ENCODE peak calls at places on chromosomes 12 and 14, in ten cellular contexts. X, D, J, Y, R, O, N, K, T and G are unnamed samples. For H3K4me1, the result is how much of the 10 kb centered on the place peaks cover.

GRCh38 chr14:36227344-36227743 is 50.8 kb upstream of the PTCSC3 start:
- DNase-seq in N (no peak), Y (no peak), O (no peak), T (no peak), K (no peak), D (no peak), R (no peak), X (no peak), J (no peak), G (no peak)

GRCh38 chr14:57583396-57583795 is 89.7 kb upstream of the CCDC198 start:
- DNase-seq in J (no peak), R (peak), D (no peak), X (no peak), K (no peak), O (no peak), N (no peak), T (no peak), Y (no peak), G (no peak)

GRCh38 chr14:55306938-55307589 is 35.8 kb downstream of the FBXO34 start:
- DNase-seq in O (no peak), R (peak), D (peak), T (no peak), K (no peak), N (no peak), X (no peak), Y (no peak), J (no peak), G (no peak)

GRCh38 chr12:11869901-11870300 is 200.8 kb upstream of the BCL2L14 start:
- DNase-seq in J (no peak), D (no peak), N (no peak), X (no peak), T (no peak), Y (no peak), O (no peak), K (no peak), R (no peak), G (no peak)

GRCh38 chr12:124520258-124520657 is 47.2 kb downstream of the NCOR2 start:
- DNase-seq in R (no peak), J (no peak), K (peak), N (peak), Y (peak), O (no peak), D (peak), X (no peak), T (no peak), G (peak)

GRCh38 chr12:58502236-58502635 is 418.1 kb downstream of the LRIG3 start:
- DNase-seq in N (no peak), K (no peak), O (no peak), J (no peak), Y (no peak), T (no peak), R (no peak), X (no peak), D (peak), G (no peak)

GRCh38 chr12:47885012-47885501 is 19.7 kb downstream of the VDR start:
- DNase-seq in X (no peak), R (no peak), K (no peak), T (peak), D (no peak), N (no peak), O (no peak), J (no peak), Y (no peak), G (no peak)

GRCh38 chr14:99636487-99636886 is 8.4 kb upstream of the HHIPL1 start:
- DNase-seq in T (no peak), J (no peak), Y (no peak), O (no peak), X (no peak), K (no peak), N (no peak), D (no peak), R (no peak), G (no peak)

GRCh38 chr14:68295316-68295816 is 475.8 kb downstream of the RAD51B start:
- DNase-seq in R (no peak), Y (peak), O (no peak), D (no peak), T (peak), J (peak), X (no peak), K (no peak), N (peak), G (no peak)

GRCh38 chr12:1171657-1172056 is 180.6 kb downstream of the ERC1 start:
- DNase-seq in D (peak), J (no peak), Y (no peak), X (no peak), T (peak), K (no peak), N (no peak), O (no peak), R (no peak), G (no peak)

GRCh38 chr12:62919827-62920226 is 15.1 kb downstream of the PPM1H start:
- DNase-seq in O (no peak), J (no peak), N (no peak), X (no peak), D (peak), R (no peak), Y (no peak), T (no peak), K (peak), G (no peak)

GRCh38 chr12:48827026-48827425 is 8.7 kb downstream of the CACNB3 start:
- DNase-seq in J (no peak), X (no peak), K (no peak), Y (no peak), T (no peak), D (no peak), O (no peak), N (no peak), R (no peak), G (no peak)

GRCh38 chr14:21846227-21846885 is 172.7 kb upstream of the OR4E1 start:
- DNase-seq in D (peak), K (peak), N (peak), R (peak), O (no peak), J (no peak), X (no peak), Y (peak), T (peak), G (no peak)

GRCh38 chr14:61577506-61577931 is 117.8 kb upstream of the HIF1A start:
- DNase-seq in X (no peak), K (no peak), J (no peak), T (no peak), R (no peak), N (no peak), Y (no peak), O (no peak), D (no peak), G (no peak)

GRCh38 chr12:58877243-58877743 is 43.0 kb downstream of the LRIG3 start:
- DNase-seq in K (peak), D (no peak), R (no peak), Y (no peak), X (no peak), N (peak), J (no peak), T (no peak), O (no peak), G (no peak)

GRCh38 chr14:53355581-53356112 is 202.5 kb upstream of the DDHD1 start:
- DNase-seq in Y (no peak), T (no peak), O (peak), N (no peak), X (no peak), D (peak), R (peak), J (peak), K (no peak), G (no peak)

GRCh38 chr12:66241061-66242043 is 52.3 kb downstream of the IRAK3 start:
- DNase-seq in R (no peak), O (no peak), T (no peak), N (no peak), K (no peak), Y (no peak), J (no peak), X (no peak), D (no peak), G (no peak)

GRCh38 chr14:39781466-39781865 is 349.2 kb upstream of the FBXO33 start:
- DNase-seq in O (no peak), N (no peak), X (no peak), K (no peak), D (no peak), T (no peak), R (no peak), Y (no peak), J (no peak), G (no peak)

GRCh38 chr14:71659165-71659564 is 273.1 kb upstream of the RGS6 start:
- DNase-seq in X (no peak), D (peak), Y (no peak), R (no peak), O (no peak), T (no peak), N (peak), K (no peak), J (no peak), G (no peak)

GRCh38 chr14:52325126-52325525 is 11.0 kb downstream of the PTGER2 start:
- DNase-seq in T (no peak), J (no peak), N (no peak), D (no peak), K (no peak), X (no peak), Y (no peak), O (no peak), R (no peak), G (no peak)

GRCh38 chr12:53623526-53623925 is 2.7 kb downstream of the ATF7 start:
- DNase-seq in O (no peak), X (no peak), Y (no peak), T (peak), K (no peak), D (peak), N (no peak), J (no peak), R (no peak), G (no peak)

GRCh38 chr14:77369280-77369679 is 7.6 kb downstream of the TMED8 start:
- DNase-seq in N (no peak), Y (no peak), O (no peak), K (no peak), X (no peak), J (no peak), R (no peak), T (no peak), D (no peak), G (no peak)

GRCh38 chr12:82326905-82327503 is 31.2 kb downstream of the CCDC59 start:
- DNase-seq in X (no peak), N (peak), D (peak), Y (no peak), O (no peak), R (peak), T (peak), J (peak), K (no peak), G (no peak)

GRCh38 chr14:25887251-25887908 is 710.5 kb downstream of the NOVA1 start:
- DNase-seq in O (no peak), J (no peak), Y (no peak), T (no peak), N (no peak), D (peak), K (no peak), X (no peak), R (no peak), G (no peak)

GRCh38 chr14:78005325-78005724 is 164.8 kb upstream of the NRXN3 start:
- DNase-seq in K (no peak), R (no peak), Y (no peak), O (no peak), J (peak), N (no peak), D (no peak), T (peak), X (no peak), G (no peak)

GRCh38 chr12:49616533-49617219 is 6.7 kb upstream of the PRPF40B start:
- DNase-seq in N (no peak), D (no peak), R (no peak), X (no peak), T (no peak), K (no peak), Y (no peak), J (no peak), O (no peak), G (no peak)

GRCh38 chr14:95763875-95764274 is 50.0 kb upstream of the TCL1A start:
- DNase-seq in K (no peak), R (no peak), X (no peak), O (no peak), T (no peak), D (no peak), J (no peak), N (no peak), Y (no peak), G (no peak)

GRCh38 chr12:113965951-113966797 is at the start of gene RBM19:
- DNase-seq in Y (peak), K (peak), R (peak), X (peak), N (peak), T (peak), O (peak), D (peak), J (peak), G (peak)
- TF ChIP-seq POLR2AphosphoS5 in Y (peak), K (peak), R (peak), X (peak), N (peak), T (peak), O (peak), D (peak), J (peak), G (no peak)

GRCh38 chr12:116245189-116245588 is 32.3 kb downstream of the MED13L start:
- DNase-seq in O (no peak), T (no peak), Y (no peak), D (no peak), K (no peak), J (no peak), N (no peak), R (no peak), X (no peak), G (no peak)

GRCh38 chr12:116248433-116248832 is 29.1 kb downstream of the MED13L start:
- DNase-seq in X (no peak), T (no peak), R (no peak), K (no peak), D (no peak), Y (no peak), J (no peak), N (no peak), O (no peak), G (no peak)

GRCh38 chr12:116248930-116249329 is 28.6 kb downstream of the MED13L start:
- DNase-seq in Y (no peak), K (no peak), O (no peak), N (no peak), R (no peak), D (no peak), T (no peak), J (no peak), X (no peak), G (no peak)

GRCh38 chr12:116246490-116247179 is 30.9 kb downstream of the MED13L start:
- DNase-seq in D (no peak), O (no peak), Y (no peak), T (no peak), R (peak), K (no peak), J (no peak), N (no peak), X (no peak), G (no peak)

GRCh38 chr12:116247377-116247776 is 30.1 kb downstream of the MED13L start:
- DNase-seq in Y (no peak), K (no peak), X (no peak), O (no peak), J (no peak), D (no peak), T (no peak), N (no peak), R (no peak), G (no peak)
- H3K4me1 ChIP-seq in Y (under half), K (half or more), X (under half), O (under half), J (under half), D (under half), T (under half), N (under half), R (half or more), G (under half)

GRCh38 chr14:73753887-73754880 is 40.0 kb upstream of the PNMA1 start:
- DNase-seq in N (no peak), T (no peak), D (peak), O (no peak), X (no peak), K (no peak), R (no peak), J (no peak), Y (peak), G (no peak)

GRCh38 chr14:73750161-73750901 is 36.1 kb upstream of the PNMA1 start:
- DNase-seq in K (peak), X (no peak), D (no peak), T (no peak), J (no peak), R (no peak), N (no peak), Y (no peak), O (no peak), G (no peak)

GRCh38 chr14:73751157-73751691 is 37.0 kb upstream of the PNMA1 start:
- DNase-seq in O (no peak), X (no peak), T (no peak), R (no peak), N (no peak), J (no peak), D (no peak), Y (peak), K (no peak), G (no peak)

GRCh38 chr14:73753043-73753886 is 39.1 kb upstream of the PNMA1 start:
- DNase-seq in N (peak), R (no peak), K (peak), O (no peak), J (no peak), Y (peak), T (peak), D (peak), X (peak), G (no peak)

GRCh38 chr14:73752297-73752992 is 38.3 kb upstream of the PNMA1 start:
- DNase-seq in K (peak), X (no peak), Y (peak), J (no peak), T (no peak), D (peak), R (peak), N (no peak), O (no peak), G (peak)
- TF ChIP-seq POLR2AphosphoS5 in K (no peak), X (no peak), Y (peak), J (no peak), T (no peak), D (peak), R (no peak), N (no peak), O (no peak), G (peak)

GRCh38 chr14:74664717-74665116 is 48.2 kb downstream of the AREL1 start:
- DNase-seq in Y (no peak), T (no peak), X (no peak), R (no peak), O (no peak), D (no peak), K (no peak), J (no peak), N (no peak), G (no peak)
- H3K4me1 ChIP-seq in Y (under half), T (under half), X (under half), R (under half), O (under half), D (under half), K (under half), J (under half), N (under half), G (under half)

GRCh38 chr12:51265024-51265423 is 5.2 kb downstream of the SMAGP start:
- DNase-seq in O (no peak), D (no peak), Y (no peak), J (no peak), R (no peak), X (no peak), K (no peak), T (no peak), N (no peak), G (no peak)

GRCh38 chr12:51269174-51270066 is 795 bp downstream of the SMAGP start:
- DNase-seq in D (peak), K (peak), T (peak), R (peak), O (peak), Y (peak), J (no peak), X (peak), N (peak), G (no peak)

GRCh38 chr12:51263341-51263740 is 6.9 kb downstream of the SMAGP start:
- DNase-seq in J (no peak), K (no peak), T (no peak), D (no peak), Y (no peak), R (no peak), N (no peak), O (no peak), X (peak), G (no peak)

GRCh38 chr12:51262758-51263177 is 7.4 kb downstream of the SMAGP start:
- DNase-seq in K (peak), O (no peak), N (no peak), R (peak), X (peak), Y (peak), T (peak), D (peak), J (peak), G (no peak)

DNA sequence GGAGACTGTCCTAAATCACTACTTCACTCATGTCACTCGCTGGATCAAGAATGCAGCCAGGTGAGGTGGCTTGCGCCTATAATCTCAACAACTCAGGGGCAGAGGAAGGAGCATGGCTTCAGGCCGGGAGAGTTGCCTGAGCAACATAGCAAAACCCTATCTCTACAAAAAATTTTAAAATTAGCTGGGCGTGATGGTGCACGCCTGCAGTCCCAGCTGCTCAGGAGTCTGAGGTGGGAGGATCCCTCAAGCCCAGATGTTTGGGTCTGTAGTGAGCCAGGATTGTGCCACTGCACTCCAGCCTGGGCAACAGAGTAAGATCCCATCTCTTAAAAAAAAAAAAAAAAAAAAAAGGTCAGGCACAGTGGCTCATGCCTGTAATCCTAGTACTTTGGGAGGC is 5.9 kb downstream of the SMAGP start:
- DNase-seq in Y (no peak), X (peak), D (no peak), J (no peak), T (no peak), O (no peak), N (no peak), K (no peak), R (no peak), G (no peak)
- TF ChIP-seq POLR2AphosphoS5 in Y (no peak), X (no peak), D (no peak), J (no peak), T (no peak), O (no peak), N (no peak), K (no peak), R (no peak), G (no peak)

DNA sequence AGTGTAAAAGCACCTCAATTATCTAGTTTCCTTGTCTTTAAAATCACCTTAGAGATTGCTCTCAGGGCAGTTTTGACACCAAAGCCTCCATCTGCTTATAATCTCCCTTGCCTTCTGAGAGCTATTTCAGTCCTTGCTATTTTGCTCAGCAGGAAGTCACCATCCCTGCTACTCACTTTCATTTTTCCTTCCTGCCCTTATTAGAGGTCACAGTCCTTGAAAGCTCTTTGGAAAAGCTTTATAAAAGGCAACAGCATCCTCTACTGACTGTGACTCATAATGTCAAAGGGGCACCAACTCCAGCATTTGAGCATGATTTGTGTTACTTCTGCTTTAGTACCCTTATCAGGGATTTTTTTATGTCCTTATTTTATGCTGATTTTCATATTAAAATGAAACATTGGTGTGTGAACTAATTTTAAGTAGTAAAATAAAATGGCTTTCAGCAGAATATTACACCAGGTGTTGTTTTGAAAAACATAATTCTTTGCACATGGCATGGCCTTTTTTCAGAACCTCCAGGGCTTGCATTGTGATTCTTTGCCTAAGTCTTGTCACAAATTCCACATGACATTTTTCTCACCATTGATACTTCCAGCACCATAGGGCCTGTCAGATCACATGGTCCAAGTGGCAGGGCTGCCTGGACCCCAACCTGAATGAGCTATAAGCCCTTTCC is 213.0 kb downstream of the ADAMTS20 start:
- DNase-seq in D (peak), R (peak), T (peak), K (no peak), J (peak), X (no peak), O (peak), Y (no peak), N (peak), G (no peak)
- H3K4me1 ChIP-seq in D (under half), R (under half), T (under half), K (under half), J (under half), X (under half), O (under half), Y (under half), N (under half), G (under half)

GRCh38 chr12:91490667-91491309 is 308.2 kb upstream of the DCN start:
- DNase-seq in J (no peak), D (no peak), O (no peak), N (no peak), R (no peak), T (no peak), X (no peak), Y (no peak), K (no peak), G (no peak)
- TF ChIP-seq POLR2AphosphoS5 in J (no peak), D (no peak), O (no peak), N (no peak), R (no peak), T (no peak), X (no peak), Y (no peak), K (no peak), G (no peak)

DNA sequence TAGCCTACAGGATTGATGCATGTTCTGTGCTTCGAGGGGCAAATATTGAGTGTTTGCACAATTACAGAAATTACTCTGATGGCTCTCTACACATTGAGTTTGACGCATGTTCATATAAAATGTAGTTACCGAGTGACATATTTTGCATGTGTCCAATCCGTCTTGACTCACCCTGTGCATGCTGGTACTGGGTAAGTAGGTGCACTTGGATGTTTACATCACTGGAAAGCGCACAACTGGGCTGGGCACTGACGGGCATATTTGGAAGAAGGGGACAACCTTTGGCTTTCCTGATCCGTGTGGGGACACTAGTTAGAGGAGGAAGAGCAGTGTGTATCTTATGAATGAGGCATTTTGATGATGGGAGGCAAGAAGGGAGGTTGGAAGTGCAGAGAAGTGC is 4.9 kb upstream of the KRT6A start:
- DNase-seq in D (no peak), O (no peak), R (no peak), N (no peak), T (no peak), X (no peak), K (no peak), Y (no peak), J (no peak), G (no peak)
- H3K4me1 ChIP-seq in D (under half), O (under half), R (under half), N (under half), T (under half), X (under half), K (under half), Y (under half), J (under half), G (under half)